ENCODE peak calls at places on chromosomes 1 and 21, in nine cellular contexts. S is HAP-1; L is AG04449; I is stomach; J is CD4-positive, CD25-positive, alpha-beta regulatory T cell; Z is T follicular helper cell; W is brain microvascular endothelial cell; E is iPS-NIHi11; R is endothelial cell. P is an unnamed sample.

GRCh38 chr1:107405241-107405640 is 264.4 kb downstream of the NTNG1 start:
- DNase-seq in W (no peak), R (no peak), E (no peak), I (no peak), Z (no peak), J (no peak), S (no peak), L (peak; percentile 28), P (no peak)

GRCh38 chr1:65946960-65947359 is 154.3 kb downstream of the PDE4B start:
- DNase-seq in I (no peak), R (no peak), L (no peak), W (no peak), Z (no peak), E (no peak), J (no peak), S (no peak), P (no peak)

GRCh38 chr1:232627645-232628334 is 2.1 kb downstream of the SIPA1L2 start:
- DNase-seq in Z (no peak), R (no peak), W (no peak), L (no peak), I (no peak), J (no peak), S (no peak), E (peak; percentile 35), P (peak; percentile 52)

GRCh38 chr1:230772457-230773395 is 25.5 kb downstream of the CAPN9 start:
- DNase-seq in E (peak; percentile 49), R (no peak), Z (no peak), J (no peak), I (peak; percentile 48), W (peak; percentile 59), S (no peak), L (peak; percentile 26), P (peak; percentile 41)

GRCh38 chr1:109309347-109309746 is 2.5 kb upstream of the MYBPHL start:
- DNase-seq in S (no peak), L (no peak), W (no peak), J (no peak), Z (no peak), R (no peak), E (no peak), I (no peak), P (no peak)

GRCh38 chr1:107618539-107618938 is 346.4 kb downstream of the VAV3 start:
- DNase-seq in J (no peak), S (no peak), W (no peak), Z (no peak), I (no peak), L (no peak), E (no peak), R (no peak), P (no peak)

GRCh38 chr1:23471473-23472075 is 12.4 kb downstream of the ASAP3 start:
- DNase-seq in W (no peak), Z (no peak), J (no peak), L (no peak), I (no peak), S (no peak), E (no peak), R (no peak), P (no peak)

GRCh38 chr1:85396194-85396593 is 68.8 kb downstream of the DDAH1 start:
- DNase-seq in W (no peak), S (peak; percentile 36), L (no peak), J (no peak), Z (no peak), E (no peak), R (no peak), I (no peak), P (no peak)

GRCh38 chr1:76279387-76279748 is 204.8 kb downstream of the ST6GALNAC3 start:
- DNase-seq in Z (no peak), E (no peak), S (no peak), I (no peak), J (no peak), W (no peak), R (no peak), L (no peak), P (no peak)

GRCh38 chr1:162279099-162279498 is 97.6 kb downstream of the SPATA46 start:
- DNase-seq in J (no peak), L (no peak), Z (no peak), E (no peak), S (no peak), R (no peak), W (no peak), I (no peak), P (no peak)

GRCh38 chr1:107993920-107994319 is 28.9 kb upstream of the VAV3 start:
- DNase-seq in Z (no peak), L (no peak), E (peak; percentile 13), S (no peak), R (no peak), W (no peak), I (no peak), J (no peak), P (no peak)

GRCh38 chr1:48005254-48006162 is 8.3 kb upstream of the TRABD2B start:
- DNase-seq in J (no peak), S (no peak), I (no peak), L (no peak), E (peak; percentile 53), Z (no peak), R (no peak), W (no peak), P (no peak)

GRCh38 chr1:26164036-26164927 is 4.5 kb downstream of the C1orf232 start:
- DNase-seq in R (peak; percentile 78), E (peak; percentile 79), S (peak; percentile 71), L (no peak), I (peak; percentile 53), Z (peak; percentile 22), W (no peak), J (peak; percentile 32), P (no peak)

GRCh38 chr1:11842154-11843041 is 5.2 kb downstream of the NPPA start:
- DNase-seq in W (peak; percentile 53), J (no peak), E (no peak), S (no peak), Z (no peak), I (no peak), L (no peak), R (no peak), P (peak; percentile 34)

GRCh38 chr1:246404078-246404477 is 103.0 kb downstream of the SMYD3 start:
- DNase-seq in Z (no peak), J (no peak), S (no peak), I (no peak), E (no peak), W (no peak), R (no peak), L (no peak), P (no peak)

GRCh38 chr1:17244826-17245740 is 3.8 kb upstream of the PADI3 start:
- DNase-seq in R (no peak), L (no peak), I (no peak), S (no peak), W (no peak), Z (no peak), J (no peak), E (no peak), P (no peak)

GRCh38 chr1:39335278-39335677 is 130.8 kb downstream of the MACF1 start:
- DNase-seq in Z (no peak), L (no peak), I (no peak), R (no peak), J (no peak), S (no peak), W (no peak), E (no peak), P (no peak)

GRCh38 chr1:25168193-25169071 is 63.9 kb downstream of the SYF2 start:
- DNase-seq in L (no peak), I (no peak), E (no peak), Z (no peak), R (no peak), J (no peak), W (no peak), S (no peak), P (peak; percentile 69)

GRCh38 chr1:58738873-58739272 is 39.0 kb upstream of the MYSM1 start:
- DNase-seq in Z (no peak), L (no peak), W (no peak), I (no peak), J (no peak), E (no peak), S (no peak), R (no peak), P (no peak)

GRCh38 chr1:147822292-147822691 is 61.9 kb upstream of the GJA5 start:
- DNase-seq in J (no peak), I (no peak), S (no peak), L (no peak), Z (no peak), W (no peak), R (no peak), E (no peak), P (no peak)

GRCh38 chr1:210696709-210697108 is 368.0 kb downstream of the HHAT start:
- DNase-seq in L (no peak), Z (no peak), S (no peak), W (no peak), R (no peak), J (no peak), E (no peak), I (no peak), P (no peak)

GRCh38 chr21:36902331-36902730 is 64.1 kb downstream of the HLCS start:
- DNase-seq in E (no peak), W (no peak), J (no peak), R (no peak), S (no peak), Z (no peak), L (no peak), I (no peak), P (no peak)

GRCh38 chr1:37945743-37946702 is 830 bp downstream of the INPP5B start:
- DNase-seq in E (peak; percentile 37), L (peak; percentile 69), J (no peak), W (peak; percentile 92), R (peak; percentile 24), I (peak; percentile 46), S (peak; percentile 46), Z (no peak), P (peak; percentile 60)

GRCh38 chr21:43608225-43608624 is 51.1 kb downstream of the HSF2BP start:
- DNase-seq in E (no peak), R (no peak), L (no peak), I (no peak), Z (no peak), S (no peak), W (peak; percentile 79), J (no peak), P (no peak)

GRCh38 chr1:180230416-180230790 is 339 bp downstream of the LHX4 start:
- DNase-seq in S (no peak), W (no peak), Z (no peak), I (no peak), R (no peak), J (no peak), L (no peak), E (peak; percentile 34), P (no peak)

GRCh38 chr21:17796503-17796902 is 22.7 kb downstream of the C21orf91 start:
- DNase-seq in W (no peak), J (no peak), Z (no peak), R (no peak), I (no peak), L (no peak), S (no peak), E (no peak), P (no peak)

GRCh38 chr1:220552672-220553258 is 24.8 kb downstream of the MARK1 start:
- DNase-seq in R (no peak), J (no peak), E (no peak), S (no peak), I (no peak), Z (no peak), W (no peak), L (no peak), P (no peak)

GRCh38 chr1:44636711-44637589 is 37.3 kb downstream of the TMEM53 start:
- DNase-seq in J (no peak), S (no peak), I (no peak), W (no peak), L (no peak), Z (no peak), E (no peak), R (no peak), P (no peak)

GRCh38 chr1:109927908-109928307 is 17.3 kb downstream of the CSF1 start:
- DNase-seq in Z (no peak), W (peak; percentile 35), E (no peak), S (no peak), L (no peak), R (no peak), I (peak; percentile 70), J (no peak), P (peak; percentile 75)

GRCh38 chr1:201329801-201330200 is 46.5 kb downstream of the PKP1 start:
- DNase-seq in W (no peak), Z (no peak), R (no peak), L (no peak), S (no peak), J (no peak), I (no peak), E (no peak), P (no peak)

GRCh38 chr1:59674605-59675004 is 140.1 kb upstream of the HOOK1 start:
- DNase-seq in W (no peak), I (no peak), J (no peak), R (no peak), E (no peak), S (no peak), Z (no peak), L (no peak), P (peak; percentile 28)

P was measured in colonic mucosa.